ENCODE peak calls at places on chromosome 7, in eight cellular contexts. Y is fibroblast of lung, D is right lobe of liver, J is aorta, M is pancreas, L is mesendoderm, W is body of pancreas, R is HFF-Myc. O is an unnamed sample.

GRCh38 chr7:111865430-111865829 is 303.1 kb upstream of the IMMP2L start:
- DNase-seq in Y (no peak), D (no peak), J (no peak), M (no peak), L (no peak), W (no peak), R (no peak), O (no peak)

GRCh38 chr7:39248693-39249090 is 271.0 kb downstream of the POU6F2 start:
- DNase-seq in Y (no peak), D (no peak), J (no peak), M (no peak), L (peak; percentile 67), W (no peak), R (no peak), O (no peak)

GRCh38 chr7:40760293-40760964 is 625.6 kb downstream of the SUGCT start:
- DNase-seq in Y (peak; percentile 19), D (no peak), J (no peak), M (no peak), L (no peak), W (no peak), R (no peak), O (no peak)

GRCh38 chr7:97012293-97013005 is 7.1 kb downstream of the DLX6 start:
- DNase-seq in Y (no peak), D (no peak), J (no peak), M (no peak), L (peak; percentile 43), W (no peak), R (no peak), O (no peak)

GRCh38 chr7:711093-711966 is 15.2 kb upstream of the DNAAF5 start:
- DNase-seq in Y (no peak), D (no peak), J (peak; percentile 62), M (peak; percentile 65), L (no peak), W (no peak), R (no peak), O (no peak)

GRCh38 chr7:110170762-110171161 is 920.2 kb upstream of the LRRN3 start:
- DNase-seq in Y (peak; percentile 11), D (no peak), J (no peak), M (no peak), L (peak; percentile 37), W (no peak), R (no peak), O (no peak)

GRCh38 chr7:130566168-130566897 is 74.4 kb downstream of the MEST start:
- DNase-seq in Y (peak; percentile 62), D (peak; percentile 48), J (no peak), M (no peak), L (no peak), W (peak; percentile 12), R (no peak), O (peak; percentile 82)

GRCh38 chr7:132575336-132575986 is 809 bp downstream of the PLXNA4 start:
- DNase-seq in Y (peak; percentile 66), D (peak; percentile 30), J (peak; percentile 82), M (no peak), L (peak; percentile 70), W (peak; percentile 42), R (no peak), O (peak; percentile 79)

GRCh38 chr7:111954056-111954455 is 252.1 kb downstream of the DOCK4 start:
- DNase-seq in Y (no peak), D (no peak), J (no peak), M (no peak), L (no peak), W (no peak), R (no peak), O (no peak)

GRCh38 chr7:101519324-101520017 is 109.6 kb downstream of the MYL10 start:
- DNase-seq in Y (peak; percentile 98), D (no peak), J (no peak), M (no peak), L (no peak), W (no peak), R (peak; percentile 93), O (no peak)

GRCh38 chr7:20359397-20359963 is 28.8 kb downstream of the ITGB8 start:
- DNase-seq in Y (no peak), D (no peak), J (no peak), M (no peak), L (no peak), W (no peak), R (no peak), O (no peak)

GRCh38 chr7:52705768-52706167 is 329.7 kb upstream of the POM121L12 start:
- DNase-seq in Y (no peak), D (no peak), J (no peak), M (no peak), L (peak; percentile 22), W (no peak), R (no peak), O (no peak)

DNA sequence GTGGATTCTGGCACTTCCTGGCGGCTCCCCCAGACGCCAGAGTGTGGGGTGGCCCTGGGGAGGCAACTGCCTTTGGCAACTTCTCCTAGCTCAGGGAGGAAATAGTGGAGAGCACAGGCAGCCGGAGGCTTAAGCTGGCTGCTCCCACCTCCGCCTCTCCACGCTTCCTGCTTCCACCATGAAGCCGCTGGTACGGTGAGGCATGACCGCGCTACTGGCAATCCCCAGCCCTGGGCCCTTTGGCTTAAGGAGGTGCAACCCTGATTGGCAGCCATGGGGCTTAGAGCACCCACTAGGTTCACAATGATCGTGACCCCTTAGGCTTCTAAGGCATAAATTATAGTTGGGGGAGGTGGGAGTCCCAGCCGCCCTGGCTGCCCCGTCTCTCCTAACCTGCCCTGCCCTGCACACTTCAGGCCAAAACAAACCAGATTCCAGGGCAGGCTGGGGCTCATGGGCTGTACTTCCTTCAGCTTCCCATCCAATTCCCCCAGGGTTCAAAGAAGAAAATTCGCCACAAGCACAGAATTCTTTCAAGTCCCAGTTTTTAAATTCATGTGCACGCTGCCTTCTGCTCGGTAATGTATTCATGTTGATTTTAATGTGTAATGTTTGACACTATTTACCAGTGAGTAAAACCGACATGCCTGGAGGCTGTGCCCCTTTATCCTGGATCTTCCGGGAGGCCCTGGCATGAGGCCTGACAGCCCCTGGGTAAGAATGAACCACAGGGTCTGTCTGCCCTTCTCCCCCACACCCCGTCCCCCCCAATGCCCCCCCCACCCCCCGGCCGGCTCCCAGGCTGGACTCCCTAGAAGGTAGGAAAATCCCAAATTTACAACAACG is 90.7 kb upstream of the LRRC4 start:
- DNase-seq in Y (no peak), D (no peak), J (peak; percentile 76), M (no peak), L (no peak), W (no peak), R (no peak), O (peak; percentile 59)
- H3K4me3 ChIP-seq in Y (no peak overlapping the region), D (no peak overlapping the region), J (no peak overlapping the region), M (no peak overlapping the region), L (no peak overlapping the region), W (no peak overlapping the region), R (no peak overlapping the region), O (peak overlapping the region; percentile 26)

GRCh38 chr7:73647725-73648592 is 19.7 kb upstream of the VPS37D start:
- DNase-seq in Y (no peak), D (peak; percentile 87), J (no peak), M (no peak), L (no peak), W (peak; percentile 57), R (no peak), O (no peak)

GRCh38 chr7:73646785-73647724 is 20.6 kb upstream of the VPS37D start:
- DNase-seq in Y (no peak), D (no peak), J (no peak), M (no peak), L (no peak), W (no peak), R (no peak), O (no peak)

GRCh38 chr7:73650524-73650923 is 17.1 kb upstream of the VPS37D start:
- DNase-seq in Y (no peak), D (no peak), J (no peak), M (no peak), L (no peak), W (no peak), R (no peak), O (no peak)

GRCh38 chr7:73645643-73646182 is 21.4 kb upstream of the MLXIPL start:
- DNase-seq in Y (no peak), D (no peak), J (no peak), M (no peak), L (no peak), W (no peak), R (no peak), O (no peak)

DNA sequence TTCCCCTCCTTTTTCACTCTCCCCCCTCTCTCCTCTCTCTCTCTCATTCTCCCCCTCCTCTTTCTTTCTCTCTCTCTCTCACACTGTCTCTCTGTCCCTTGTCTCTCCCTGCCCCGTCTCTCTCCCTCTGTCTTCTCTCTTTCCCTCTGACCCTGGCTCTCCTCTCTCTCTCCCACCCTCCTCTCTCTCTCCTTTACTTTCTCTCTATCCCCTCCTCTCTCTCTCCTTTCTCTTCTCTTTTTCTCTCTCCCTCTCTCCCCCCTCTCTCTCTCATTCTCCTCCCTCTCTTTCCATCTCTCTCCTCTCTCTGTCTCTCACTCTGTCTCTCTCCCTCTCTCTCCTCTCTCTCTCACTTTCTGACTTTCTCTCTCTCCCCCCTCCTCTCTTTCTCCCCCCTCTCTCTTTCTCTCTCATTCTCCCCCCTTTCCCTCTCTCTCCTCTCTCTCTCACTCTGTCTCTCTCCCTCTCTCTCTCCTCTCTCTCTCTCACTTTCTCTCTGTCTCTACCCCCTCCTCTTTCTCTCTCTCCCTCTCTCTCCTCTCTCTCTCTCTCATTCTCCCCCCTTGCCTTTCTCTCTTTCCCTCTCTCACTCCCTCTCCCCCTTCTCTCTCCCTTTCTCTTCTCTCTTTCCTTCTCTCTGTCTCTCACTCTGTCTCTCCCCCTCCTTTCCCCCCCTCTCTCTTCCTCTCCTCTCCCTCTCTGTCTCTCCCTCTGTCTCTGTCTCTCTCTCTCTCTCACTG is 18.9 kb upstream of the VPS37D start:
- DNase-seq in Y (no peak), D (no peak), J (no peak), M (no peak), L (no peak), W (no peak), R (no peak), O (no peak)
- H3K4me3 ChIP-seq in Y (no peak overlapping the region), D (no peak overlapping the region), J (no peak overlapping the region), M (no peak overlapping the region), L (no peak overlapping the region), W (no peak overlapping the region), R (no peak overlapping the region), O (no peak overlapping the region)

DNA sequence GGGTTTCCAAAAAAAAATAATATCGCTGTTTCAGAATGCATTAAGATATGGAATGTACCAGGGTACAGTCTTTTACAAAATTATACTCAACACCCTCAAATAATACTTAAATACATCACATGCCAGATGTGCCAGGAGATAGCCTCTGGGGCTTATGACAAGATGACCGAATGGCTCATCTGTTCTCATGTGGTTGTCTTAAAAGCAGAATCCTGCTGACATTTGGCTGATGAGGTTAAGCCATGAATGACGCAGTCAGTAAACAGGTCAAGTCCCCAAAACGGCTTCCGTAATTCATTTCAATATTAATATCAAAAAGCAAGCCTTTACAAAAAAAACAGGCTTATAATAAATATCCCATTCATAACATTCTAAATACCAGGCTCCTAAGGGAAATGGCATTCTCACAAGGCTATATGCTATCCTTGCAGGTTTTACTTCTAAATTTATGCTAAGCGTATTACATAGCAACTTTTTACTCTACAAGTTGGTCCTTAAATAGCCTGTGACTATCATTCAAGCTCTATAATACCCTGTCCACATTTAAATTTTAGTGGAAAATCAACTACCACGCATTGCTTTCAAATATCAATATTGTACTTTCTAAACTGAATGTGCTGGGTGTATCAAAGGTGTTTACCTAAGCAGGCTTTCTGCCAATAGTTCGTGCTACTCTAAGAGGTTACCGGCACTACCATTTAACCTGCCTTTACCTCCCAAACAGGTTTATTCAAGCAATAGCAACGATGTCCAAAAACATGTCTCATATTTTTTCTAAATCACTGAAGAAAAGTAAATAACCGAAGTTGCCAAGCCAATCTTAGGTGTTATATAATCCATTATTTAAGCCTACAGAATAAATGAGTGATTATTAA is 15.6 kb downstream of the SMURF1 start:
- DNase-seq in Y (no peak), D (no peak), J (no peak), M (no peak), L (no peak), W (peak; percentile 46), R (no peak), O (no peak)
- H3K4me3 ChIP-seq in Y (no peak overlapping the region), D (no peak overlapping the region), J (no peak overlapping the region), M (no peak overlapping the region), L (no peak overlapping the region), W (no peak overlapping the region), R (no peak overlapping the region), O (no peak overlapping the region)

GRCh38 chr7:105438847-105439173 is 50.1 kb upstream of the SRPK2 start:
- DNase-seq in Y (no peak), D (no peak), J (no peak), M (no peak), L (peak; percentile 56), W (no peak), R (no peak), O (no peak)
- H3K4me3 ChIP-seq in Y (no peak overlapping the region), D (no peak overlapping the region), J (no peak overlapping the region), M (no peak overlapping the region), L (no peak overlapping the region), W (no peak overlapping the region), R (no peak overlapping the region), O (no peak overlapping the region)